ENCODE peak calls at places on chromosomes 16 and 17, in five cellular contexts. Y is HCT116, I is SK-N-SH, L is K562, Q is GM12878. V is an unnamed sample. For H3K9me3, the result is how much of the 10 kb centered on the place peaks cover.

GRCh38 chr17:17510456-17511292 is 14.5 kb upstream of the RASD1 start:
- DNase-seq in Y (no peak), I (no peak), L (no peak), Q (no peak), V (no peak)

GRCh38 chr16:1839554-1839953 is 12.5 kb downstream of the FAHD1 start:
- DNase-seq in Y (no peak), I (no peak), L (no peak), Q (no peak), V (no peak)

GRCh38 chr17:79020631-79021301 is 3.2 kb upstream of the C1QTNF1 start:
- DNase-seq in Y (no peak), I (no peak), L (no peak), Q (no peak), V (no peak)

GRCh38 chr16:86046901-86047300 is 147.9 kb downstream of the IRF8 start:
- DNase-seq in Y (no peak), I (no peak), L (peak), Q (no peak), V (no peak)

GRCh38 chr16:88102597-88102996 is 151.4 kb downstream of the BANP start:
- DNase-seq in Y (no peak), I (peak), L (no peak), Q (no peak), V (no peak)

GRCh38 chr16:87327798-87328495 is 10.8 kb upstream of the C16orf95 start:
- DNase-seq in Y (no peak), I (no peak), L (no peak), Q (no peak), V (no peak)

GRCh38 chr17:82231562-82232321 is 2.9 kb downstream of the SLC16A3 start:
- DNase-seq in Y (no peak), I (no peak), L (peak), Q (no peak), V (peak)

GRCh38 chr17:64209983-64210382 is 53.1 kb downstream of the TEX2 start:
- DNase-seq in Y (no peak), I (no peak), L (no peak), Q (no peak), V (no peak)

GRCh38 chr16:2842340-2843000 is 12.4 kb downstream of the ZG16B start:
- DNase-seq in Y (peak), I (peak), L (peak), Q (no peak), V (no peak)

DNA sequence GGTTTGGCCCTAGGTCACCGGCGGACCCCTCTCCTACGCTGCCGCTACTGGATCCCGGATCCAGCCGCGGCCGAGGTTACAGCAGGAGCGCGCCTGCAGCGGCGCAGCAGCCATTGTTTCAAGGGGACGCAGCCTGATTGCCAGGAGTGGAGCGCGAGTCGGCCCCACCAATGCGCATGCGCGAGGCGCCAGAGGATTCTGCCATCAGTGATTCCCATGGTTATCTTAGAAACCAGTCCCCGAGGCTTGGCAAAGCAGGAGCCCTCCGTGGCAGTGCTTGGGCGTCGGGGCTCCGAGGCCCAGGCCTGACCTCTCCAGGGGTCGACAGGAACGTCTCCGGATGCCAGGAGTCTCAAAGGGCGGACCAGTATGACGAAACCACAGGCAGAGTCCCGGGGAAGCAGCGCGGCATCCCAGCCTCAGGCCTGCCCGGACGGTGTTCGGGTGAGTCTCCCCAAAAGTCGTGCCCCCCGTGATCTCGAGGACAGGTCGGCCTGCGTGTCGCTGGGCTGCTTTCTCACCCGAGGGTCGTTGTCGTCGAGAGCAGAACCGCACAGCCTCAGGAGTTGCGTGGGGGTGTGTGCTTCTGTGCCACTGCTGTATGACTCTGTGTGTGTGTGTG is 608.5 kb downstream of the KCNJ18 start:
- DNase-seq in Y (no peak), I (peak), L (no peak), Q (no peak), V (no peak)
- H3K9me3 ChIP-seq in Y (under half), I (under half), L (under half), Q (under half), V (half or more)

GRCh38 chr17:2214887-2215615 is 88.5 kb downstream of the SMG6 start:
- DNase-seq in Y (no peak), I (peak), L (no peak), Q (no peak), V (no peak)

GRCh38 chr17:2213291-2213960 is 90.2 kb downstream of the SMG6 start:
- DNase-seq in Y (no peak), I (no peak), L (no peak), Q (no peak), V (no peak)

GRCh38 chr17:2218426-2218825 is 85.2 kb downstream of the SMG6 start:
- DNase-seq in Y (no peak), I (no peak), L (no peak), Q (no peak), V (no peak)

GRCh38 chr17:2214047-2214717 is 89.4 kb downstream of the SMG6 start:
- DNase-seq in Y (no peak), I (no peak), L (peak), Q (no peak), V (no peak)

GRCh38 chr17:2215616-2216364 is 87.8 kb downstream of the SMG6 start:
- DNase-seq in Y (no peak), I (peak), L (no peak), Q (no peak), V (no peak)
- TF ChIP-seq JUND in Y (no peak), I (no peak), L (no peak), Q (no peak), V (no peak)

GRCh38 chr16:608019-608418 is 18.2 kb downstream of the RAB40C start:
- DNase-seq in Y (no peak), I (no peak), L (no peak), Q (no peak), V (no peak)
- H3K9me3 ChIP-seq in Y (under half), I (under half), L (under half), Q (under half), V (under half)

DNA sequence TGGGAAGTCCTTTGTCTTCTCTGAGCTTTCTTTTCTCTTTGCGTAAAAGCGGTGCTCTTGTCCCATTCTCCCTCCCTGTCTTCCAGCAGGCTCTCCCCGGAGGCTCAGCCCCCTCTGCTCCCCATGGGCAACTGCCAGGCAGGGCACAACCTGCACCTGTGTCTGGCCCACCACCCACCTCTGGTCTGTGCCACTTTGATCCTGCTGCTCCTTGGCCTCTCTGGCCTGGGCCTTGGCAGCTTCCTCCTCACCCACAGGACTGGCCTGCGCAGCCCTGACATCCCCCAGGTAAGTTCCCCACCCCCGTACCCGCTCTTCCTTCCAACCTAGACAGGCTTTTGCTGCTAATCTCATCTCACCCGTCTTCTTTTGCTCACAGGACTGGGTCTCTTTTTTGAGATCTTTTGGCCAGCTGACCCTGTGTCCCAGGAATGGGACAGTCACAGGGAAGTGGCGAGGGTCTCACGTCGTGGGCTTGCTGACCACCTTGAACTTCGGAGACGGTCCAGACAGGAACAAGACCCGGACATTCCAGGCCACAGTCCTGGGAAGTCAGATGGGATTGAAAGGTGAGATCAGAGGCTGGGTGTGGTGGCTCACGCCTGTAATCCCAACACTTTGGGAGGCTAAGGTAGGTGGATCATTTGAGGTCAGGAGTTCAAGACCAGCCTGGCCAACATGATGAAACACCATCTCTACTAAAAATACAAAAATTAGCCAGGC is 1.3 kb downstream of the TMEM219 start:
- DNase-seq in Y (no peak), I (no peak), L (peak), Q (no peak), V (no peak)
- TF ChIP-seq JUND in Y (no peak), I (no peak), L (no peak), Q (no peak), V (no peak)